ENCODE peak calls at places on chromosomes 6 and 20, in five cellular contexts. Z is fibroblast of the aortic adventitia, N is SK-N-SH, D is astrocyte of the spinal cord, I is AG04449. Q is an unnamed sample.

GRCh38 chr20:51019598-51020592 is 3.0 kb downstream of the KCNG1 start:
- DNase-seq in I (no peak), Z (no peak), D (no peak), N (peak), Q (no peak)

GRCh38 chr6:14827366-14827765 is 418.5 kb upstream of the JARID2 start:
- DNase-seq in N (no peak), I (no peak), D (no peak), Z (no peak), Q (no peak)

GRCh38 chr6:25655746-25656145 is 3.7 kb downstream of the SCGN start:
- DNase-seq in N (no peak), Z (no peak), I (no peak), D (no peak), Q (no peak)

GRCh38 chr6:36851632-36852031 is 12.4 kb upstream of the CPNE5 start:
- DNase-seq in I (no peak), Z (peak), N (no peak), D (no peak), Q (no peak)

GRCh38 chr6:24321538-24322162 is 36.2 kb downstream of the DCDC2 start:
- DNase-seq in I (no peak), D (no peak), Z (no peak), N (no peak), Q (no peak)

GRCh38 chr6:90028080-90028778 is 134.0 kb downstream of the GJA10 start:
- DNase-seq in N (peak), D (no peak), Z (no peak), I (no peak), Q (no peak)

GRCh38 chr20:46070215-46070910 is 19.4 kb downstream of the NCOA5 start:
- DNase-seq in Z (peak), I (peak), D (peak), N (no peak), Q (peak)

GRCh38 chr20:45998337-45998736 is 10.4 kb upstream of the MMP9 start:
- DNase-seq in D (no peak), Z (no peak), N (no peak), I (no peak), Q (no peak)

GRCh38 chr20:41078329-41078728 is 49.7 kb downstream of the TOP1 start:
- DNase-seq in D (peak), N (peak), I (peak), Z (peak), Q (peak)

GRCh38 chr6:7273709-7274108 is 39.3 kb downstream of the SSR1 start:
- DNase-seq in Z (no peak), I (no peak), D (no peak), N (no peak), Q (no peak)

GRCh38 chr6:35955970-35956369 is 35.1 kb upstream of the SRPK1 start:
- DNase-seq in N (no peak), Z (no peak), D (no peak), I (no peak), Q (no peak)

DNA sequence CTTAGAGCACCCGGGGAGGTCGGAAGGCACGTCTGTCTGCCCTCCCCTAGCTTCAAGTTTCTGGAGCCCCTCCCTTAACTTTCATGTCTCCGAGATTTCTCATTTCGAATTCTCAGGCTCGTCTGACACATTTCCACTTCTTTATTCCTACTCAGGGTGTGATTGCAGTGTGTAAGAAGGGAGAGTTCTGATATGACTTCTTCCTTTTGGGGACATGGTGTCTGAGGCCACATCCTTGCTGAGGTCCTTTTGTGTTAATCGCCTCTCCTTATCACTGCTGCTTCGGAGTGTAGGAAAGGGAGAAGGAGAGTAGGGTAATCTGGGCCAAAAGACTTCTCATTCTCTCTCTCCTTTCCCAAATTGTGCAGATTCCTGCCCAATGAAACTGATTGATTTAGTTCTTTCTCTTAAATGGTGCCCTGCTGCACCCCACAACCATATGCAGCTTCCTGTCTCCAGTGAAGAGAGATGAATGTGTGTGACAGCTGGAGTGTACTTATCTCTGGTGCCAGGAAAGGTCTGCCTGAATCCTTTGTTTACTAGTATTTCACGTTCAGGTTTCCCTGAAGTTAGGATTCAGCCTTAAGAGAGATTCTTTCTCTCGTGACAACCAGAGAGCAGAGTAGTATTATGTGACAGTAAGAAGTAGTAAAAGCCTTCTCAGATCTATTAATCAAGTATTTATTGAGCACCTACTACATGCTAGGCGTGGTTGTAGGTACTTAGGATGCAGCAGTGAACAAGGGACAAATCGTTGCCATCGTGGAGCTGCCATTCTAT is 735 bp downstream of the KIFC1 start:
- DNase-seq in D (peak), Z (peak), N (no peak), I (no peak), Q (no peak)
- H3K4me3 ChIP-seq in D (peak), Z (peak), N (peak), I (peak), Q (peak)

GRCh38 chr20:43188861-43189613 is 669 bp downstream of the PTPRT start:
- DNase-seq in D (no peak), N (peak), Z (no peak), I (no peak), Q (no peak)

GRCh38 chr20:43190332-43190953 is 737 bp upstream of the PTPRT start:
- DNase-seq in Z (no peak), I (no peak), D (no peak), N (peak), Q (no peak)

GRCh38 chr20:43191143-43191542 is 1.4 kb upstream of the PTPRT start:
- DNase-seq in N (no peak), D (no peak), I (no peak), Z (no peak), Q (no peak)

GRCh38 chr20:43188234-43188653 is 1.5 kb downstream of the PTPRT start:
- DNase-seq in Z (no peak), I (no peak), D (no peak), N (peak), Q (no peak)

GRCh38 chr20:43189614-43190331 is at the start of gene PTPRT:
- DNase-seq in D (no peak), N (peak), Z (no peak), I (no peak), Q (no peak)
- TF ChIP-seq CTCF in D (no peak), N (no peak), Z (no peak), I (no peak), Q (no peak)

GRCh38 chr6:2977799-2978558 is 6.6 kb upstream of the SERPINB6 start:
- DNase-seq in I (no peak), D (no peak), Z (no peak), N (no peak), Q (no peak)
- H3K4me3 ChIP-seq in I (no peak), D (no peak), Z (no peak), N (no peak), Q (no peak)

DNA sequence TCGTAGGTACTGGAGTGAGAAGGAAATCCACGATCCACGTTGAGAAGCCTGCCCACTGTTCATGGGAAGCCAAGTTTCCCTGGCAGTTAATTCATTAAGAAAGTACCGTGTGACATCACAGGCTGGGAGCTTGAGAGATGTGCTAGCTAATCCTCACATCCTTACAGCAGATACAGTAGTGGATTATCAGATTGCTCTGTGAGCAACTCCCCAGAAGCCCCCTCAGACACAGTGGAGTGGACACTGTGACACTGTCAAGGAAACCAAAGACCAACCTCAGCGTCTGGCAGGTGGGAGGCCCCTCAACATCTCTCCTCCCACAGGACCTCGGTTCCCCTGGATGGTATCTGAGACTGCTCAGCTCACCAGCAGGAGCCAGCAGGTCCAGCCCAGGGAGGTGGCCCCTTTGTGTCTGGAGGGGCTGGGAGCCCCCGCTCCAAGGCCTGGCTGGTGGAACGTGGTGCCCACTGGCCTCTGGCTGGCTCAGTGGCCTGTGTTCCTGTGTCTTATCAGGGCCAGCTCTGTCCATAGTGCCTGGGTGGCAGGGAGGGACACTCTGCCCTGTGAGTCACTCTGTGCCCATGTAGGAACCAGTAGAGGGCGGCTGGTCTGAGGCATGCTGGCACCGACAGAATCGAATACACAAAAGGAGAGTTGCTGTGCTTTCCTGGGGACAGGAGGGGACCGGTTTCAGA is 7.2 kb downstream of the PYGB start:
- DNase-seq in N (peak), Z (no peak), I (no peak), D (no peak), Q (no peak)
- TF ChIP-seq CTCF in N (no peak), Z (no peak), I (no peak), D (no peak), Q (no peak)

GRCh38 chr6:148193063-148193680 is 149.5 kb upstream of the SASH1 start:
- DNase-seq in I (no peak), Z (peak), D (no peak), N (no peak), Q (no peak)

GRCh38 chr6:148186916-148187315 is 155.7 kb upstream of the SASH1 start:
- DNase-seq in D (no peak), Z (no peak), I (no peak), N (no peak), Q (no peak)

GRCh38 chr6:148195511-148195910 is 147.1 kb upstream of the SASH1 start:
- DNase-seq in D (no peak), I (no peak), N (no peak), Z (no peak), Q (no peak)

DNA sequence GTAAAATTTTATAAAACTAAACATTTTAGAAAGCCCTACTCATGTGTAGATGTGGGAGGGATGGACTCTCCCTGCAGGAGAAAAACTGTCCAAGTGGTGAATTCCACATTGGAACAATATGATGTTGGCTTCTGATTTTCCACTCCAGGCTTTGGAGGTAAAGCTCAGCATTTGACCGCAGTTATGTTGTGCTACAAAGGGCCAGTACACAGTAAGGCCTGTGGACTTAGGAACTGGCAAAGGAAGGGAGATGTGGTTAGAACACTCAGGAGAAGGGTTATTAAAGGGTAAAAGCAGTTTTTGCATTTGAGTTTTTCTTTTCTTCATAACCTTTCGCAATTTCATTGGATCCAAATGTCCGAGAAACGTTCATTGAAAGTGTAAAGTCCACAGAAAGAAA is 150.3 kb upstream of the SASH1 start:
- DNase-seq in N (no peak), I (peak), Z (peak), D (peak), Q (peak)
- H3K4me3 ChIP-seq in N (no peak), I (no peak), Z (no peak), D (no peak), Q (no peak)

GRCh38 chr6:125066964-125067363 is 86.6 kb upstream of the TPD52L1 start:
- DNase-seq in Z (no peak), I (no peak), D (peak), N (no peak), Q (peak)
- TF ChIP-seq CTCF in Z (no peak), I (no peak), D (no peak), N (no peak), Q (no peak)

GRCh38 chr6:83633149-83633548 is 75.8 kb downstream of the SNAP91 start:
- DNase-seq in N (no peak), Z (no peak), I (no peak), D (no peak), Q (no peak)
- H3K4me3 ChIP-seq in N (no peak), Z (no peak), I (no peak), D (no peak), Q (no peak)

GRCh38 chr6:81750201-81750600 is 2.3 kb downstream of the TENT5A start:
- DNase-seq in D (no peak), I (no peak), N (no peak), Z (peak), Q (no peak)
- TF ChIP-seq CTCF in D (no peak), I (no peak), N (no peak), Z (peak), Q (peak)

Q was measured in AG10803.